ENCODE peak calls at places on chromosomes 5 and 9, in five cellular contexts. One of them, this sample, is unnamed.

GRCh38 chr5:177478711-177479646 is 5.5 kb upstream of the DBN1 start:
- DNase-seq in stimulated activated CD8-positive, alpha-beta memory T cell treated with anti-CD3 and anti-CD28 coated beads, Interleukin-15, amount 100 ng/mL, for 4 hours: peak
- DNase-seq in cardiac fibroblast: peak
- DNase-seq in activated CD4-positive, alpha-beta T cell treated with anti-CD3 and anti-CD28 coated beads, Interleukin-2, amount 10 ng/mL, durations not matched to agents 7 days and 5 days: peak
- DNase-seq in stimulated activated naive CD8-positive, alpha-beta T cell treated with anti-CD3 and anti-CD28 coated beads, Interleukin-15, amount 100 ng/mL, for 72 hours: peak
- DNase-seq in this sample: peak

GRCh38 chr9:112753725-112754124 is 3.2 kb downstream of the SNX30 start:
- DNase-seq in cardiac fibroblast: peak
- DNase-seq in stimulated activated CD8-positive, alpha-beta memory T cell treated with anti-CD3 and anti-CD28 coated beads, Interleukin-15, amount 100 ng/mL, for 4 hours: no peak
- DNase-seq in stimulated activated naive CD8-positive, alpha-beta T cell treated with anti-CD3 and anti-CD28 coated beads, Interleukin-15, amount 100 ng/mL, for 72 hours: no peak
- DNase-seq in activated CD4-positive, alpha-beta T cell treated with anti-CD3 and anti-CD28 coated beads, Interleukin-2, amount 10 ng/mL, durations not matched to agents 7 days and 5 days: no peak
- DNase-seq in this sample: no peak

GRCh38 chr5:167050568-167051214 is 1240.8 kb upstream of the WWC1 start:
- DNase-seq in cardiac fibroblast: peak
- DNase-seq in activated CD4-positive, alpha-beta T cell treated with anti-CD3 and anti-CD28 coated beads, Interleukin-2, amount 10 ng/mL, durations not matched to agents 7 days and 5 days: no peak
- DNase-seq in stimulated activated naive CD8-positive, alpha-beta T cell treated with anti-CD3 and anti-CD28 coated beads, Interleukin-15, amount 100 ng/mL, for 72 hours: no peak
- DNase-seq in stimulated activated CD8-positive, alpha-beta memory T cell treated with anti-CD3 and anti-CD28 coated beads, Interleukin-15, amount 100 ng/mL, for 4 hours: no peak
- DNase-seq in this sample: no peak

GRCh38 chr9:131885144-131885609 is 145.3 kb upstream of the RAPGEF1 start:
- DNase-seq in stimulated activated naive CD8-positive, alpha-beta T cell treated with anti-CD3 and anti-CD28 coated beads, Interleukin-15, amount 100 ng/mL, for 72 hours: no peak
- DNase-seq in cardiac fibroblast: peak
- DNase-seq in stimulated activated CD8-positive, alpha-beta memory T cell treated with anti-CD3 and anti-CD28 coated beads, Interleukin-15, amount 100 ng/mL, for 4 hours: no peak
- DNase-seq in activated CD4-positive, alpha-beta T cell treated with anti-CD3 and anti-CD28 coated beads, Interleukin-2, amount 10 ng/mL, durations not matched to agents 7 days and 5 days: no peak
- DNase-seq in this sample: no peak

GRCh38 chr9:124886461-124886860 is 24.5 kb downstream of the ARPC5L start:
- DNase-seq in activated CD4-positive, alpha-beta T cell treated with anti-CD3 and anti-CD28 coated beads, Interleukin-2, amount 10 ng/mL, durations not matched to agents 7 days and 5 days: no peak
- DNase-seq in cardiac fibroblast: no peak
- DNase-seq in stimulated activated CD8-positive, alpha-beta memory T cell treated with anti-CD3 and anti-CD28 coated beads, Interleukin-15, amount 100 ng/mL, for 4 hours: no peak
- DNase-seq in stimulated activated naive CD8-positive, alpha-beta T cell treated with anti-CD3 and anti-CD28 coated beads, Interleukin-15, amount 100 ng/mL, for 72 hours: no peak
- DNase-seq in this sample: no peak

GRCh38 chr5:153565822-153566221 is 75.4 kb downstream of the GRIA1 start:
- DNase-seq in activated CD4-positive, alpha-beta T cell treated with anti-CD3 and anti-CD28 coated beads, Interleukin-2, amount 10 ng/mL, durations not matched to agents 7 days and 5 days: no peak
- DNase-seq in stimulated activated naive CD8-positive, alpha-beta T cell treated with anti-CD3 and anti-CD28 coated beads, Interleukin-15, amount 100 ng/mL, for 72 hours: no peak
- DNase-seq in stimulated activated CD8-positive, alpha-beta memory T cell treated with anti-CD3 and anti-CD28 coated beads, Interleukin-15, amount 100 ng/mL, for 4 hours: no peak
- DNase-seq in cardiac fibroblast: peak
- DNase-seq in this sample: no peak

GRCh38 chr5:36054646-36055045 is 12.0 kb downstream of the UGT3A2 start:
- DNase-seq in stimulated activated CD8-positive, alpha-beta memory T cell treated with anti-CD3 and anti-CD28 coated beads, Interleukin-15, amount 100 ng/mL, for 4 hours: no peak
- DNase-seq in activated CD4-positive, alpha-beta T cell treated with anti-CD3 and anti-CD28 coated beads, Interleukin-2, amount 10 ng/mL, durations not matched to agents 7 days and 5 days: no peak
- DNase-seq in cardiac fibroblast: no peak
- DNase-seq in stimulated activated naive CD8-positive, alpha-beta T cell treated with anti-CD3 and anti-CD28 coated beads, Interleukin-15, amount 100 ng/mL, for 72 hours: no peak
- DNase-seq in this sample: no peak

GRCh38 chr5:38210701-38211353 is 47.5 kb upstream of the EGFLAM start:
- DNase-seq in activated CD4-positive, alpha-beta T cell treated with anti-CD3 and anti-CD28 coated beads, Interleukin-2, amount 10 ng/mL, durations not matched to agents 7 days and 5 days: no peak
- DNase-seq in stimulated activated CD8-positive, alpha-beta memory T cell treated with anti-CD3 and anti-CD28 coated beads, Interleukin-15, amount 100 ng/mL, for 4 hours: no peak
- DNase-seq in stimulated activated naive CD8-positive, alpha-beta T cell treated with anti-CD3 and anti-CD28 coated beads, Interleukin-15, amount 100 ng/mL, for 72 hours: no peak
- DNase-seq in cardiac fibroblast: no peak
- DNase-seq in this sample: no peak

GRCh38 chr9:134406366-134407122 is 80.3 kb downstream of the RXRA start:
- DNase-seq in stimulated activated naive CD8-positive, alpha-beta T cell treated with anti-CD3 and anti-CD28 coated beads, Interleukin-15, amount 100 ng/mL, for 72 hours: no peak
- DNase-seq in activated CD4-positive, alpha-beta T cell treated with anti-CD3 and anti-CD28 coated beads, Interleukin-2, amount 10 ng/mL, durations not matched to agents 7 days and 5 days: no peak
- DNase-seq in cardiac fibroblast: no peak
- DNase-seq in stimulated activated CD8-positive, alpha-beta memory T cell treated with anti-CD3 and anti-CD28 coated beads, Interleukin-15, amount 100 ng/mL, for 4 hours: no peak
- DNase-seq in this sample: no peak

GRCh38 chr5:111859031-111859430 is 102.0 kb upstream of the NREP start:
- DNase-seq in stimulated activated CD8-positive, alpha-beta memory T cell treated with anti-CD3 and anti-CD28 coated beads, Interleukin-15, amount 100 ng/mL, for 4 hours: no peak
- DNase-seq in cardiac fibroblast: peak
- DNase-seq in stimulated activated naive CD8-positive, alpha-beta T cell treated with anti-CD3 and anti-CD28 coated beads, Interleukin-15, amount 100 ng/mL, for 72 hours: no peak
- DNase-seq in activated CD4-positive, alpha-beta T cell treated with anti-CD3 and anti-CD28 coated beads, Interleukin-2, amount 10 ng/mL, durations not matched to agents 7 days and 5 days: no peak
- DNase-seq in this sample: no peak

GRCh38 chr9:69307446-69308216 is 17.4 kb upstream of the ENTREP1 start:
- DNase-seq in stimulated activated CD8-positive, alpha-beta memory T cell treated with anti-CD3 and anti-CD28 coated beads, Interleukin-15, amount 100 ng/mL, for 4 hours: no peak
- DNase-seq in stimulated activated naive CD8-positive, alpha-beta T cell treated with anti-CD3 and anti-CD28 coated beads, Interleukin-15, amount 100 ng/mL, for 72 hours: no peak
- DNase-seq in activated CD4-positive, alpha-beta T cell treated with anti-CD3 and anti-CD28 coated beads, Interleukin-2, amount 10 ng/mL, durations not matched to agents 7 days and 5 days: no peak
- DNase-seq in cardiac fibroblast: peak
- DNase-seq in this sample: no peak

GRCh38 chr5:56166671-56167070 is 66.5 kb downstream of the ANKRD55 start:
- DNase-seq in stimulated activated naive CD8-positive, alpha-beta T cell treated with anti-CD3 and anti-CD28 coated beads, Interleukin-15, amount 100 ng/mL, for 72 hours: no peak
- DNase-seq in stimulated activated CD8-positive, alpha-beta memory T cell treated with anti-CD3 and anti-CD28 coated beads, Interleukin-15, amount 100 ng/mL, for 4 hours: no peak
- DNase-seq in cardiac fibroblast: peak
- DNase-seq in activated CD4-positive, alpha-beta T cell treated with anti-CD3 and anti-CD28 coated beads, Interleukin-2, amount 10 ng/mL, durations not matched to agents 7 days and 5 days: no peak
- DNase-seq in this sample: no peak

GRCh38 chr9:109310486-109310901 is 10.4 kb downstream of the EPB41L4B start:
- DNase-seq in stimulated activated CD8-positive, alpha-beta memory T cell treated with anti-CD3 and anti-CD28 coated beads, Interleukin-15, amount 100 ng/mL, for 4 hours: no peak
- DNase-seq in cardiac fibroblast: peak
- DNase-seq in activated CD4-positive, alpha-beta T cell treated with anti-CD3 and anti-CD28 coated beads, Interleukin-2, amount 10 ng/mL, durations not matched to agents 7 days and 5 days: no peak
- DNase-seq in stimulated activated naive CD8-positive, alpha-beta T cell treated with anti-CD3 and anti-CD28 coated beads, Interleukin-15, amount 100 ng/mL, for 72 hours: no peak
- DNase-seq in this sample: no peak

GRCh38 chr9:85971731-85972130 is 30.8 kb downstream of the NAA35 start:
- DNase-seq in cardiac fibroblast: peak
- DNase-seq in activated CD4-positive, alpha-beta T cell treated with anti-CD3 and anti-CD28 coated beads, Interleukin-2, amount 10 ng/mL, durations not matched to agents 7 days and 5 days: no peak
- DNase-seq in stimulated activated CD8-positive, alpha-beta memory T cell treated with anti-CD3 and anti-CD28 coated beads, Interleukin-15, amount 100 ng/mL, for 4 hours: no peak
- DNase-seq in stimulated activated naive CD8-positive, alpha-beta T cell treated with anti-CD3 and anti-CD28 coated beads, Interleukin-15, amount 100 ng/mL, for 72 hours: no peak
- DNase-seq in this sample: no peak

GRCh38 chr5:91127682-91128081 is 255.4 kb downstream of the ARRDC3 start:
- DNase-seq in cardiac fibroblast: no peak
- DNase-seq in activated CD4-positive, alpha-beta T cell treated with anti-CD3 and anti-CD28 coated beads, Interleukin-2, amount 10 ng/mL, durations not matched to agents 7 days and 5 days: no peak
- DNase-seq in stimulated activated CD8-positive, alpha-beta memory T cell treated with anti-CD3 and anti-CD28 coated beads, Interleukin-15, amount 100 ng/mL, for 4 hours: no peak
- DNase-seq in stimulated activated naive CD8-positive, alpha-beta T cell treated with anti-CD3 and anti-CD28 coated beads, Interleukin-15, amount 100 ng/mL, for 72 hours: no peak
- DNase-seq in this sample: no peak

GRCh38 chr5:63963080-63963735 is 963 bp upstream of the HTR1A start:
- DNase-seq in activated CD4-positive, alpha-beta T cell treated with anti-CD3 and anti-CD28 coated beads, Interleukin-2, amount 10 ng/mL, durations not matched to agents 7 days and 5 days: peak
- DNase-seq in cardiac fibroblast: peak
- DNase-seq in stimulated activated CD8-positive, alpha-beta memory T cell treated with anti-CD3 and anti-CD28 coated beads, Interleukin-15, amount 100 ng/mL, for 4 hours: no peak
- DNase-seq in stimulated activated naive CD8-positive, alpha-beta T cell treated with anti-CD3 and anti-CD28 coated beads, Interleukin-15, amount 100 ng/mL, for 72 hours: peak
- DNase-seq in this sample: peak

GRCh38 chr5:158236511-158237335 is 377.8 kb upstream of the CLINT1 start:
- DNase-seq in stimulated activated naive CD8-positive, alpha-beta T cell treated with anti-CD3 and anti-CD28 coated beads, Interleukin-15, amount 100 ng/mL, for 72 hours: no peak
- DNase-seq in stimulated activated CD8-positive, alpha-beta memory T cell treated with anti-CD3 and anti-CD28 coated beads, Interleukin-15, amount 100 ng/mL, for 4 hours: no peak
- DNase-seq in activated CD4-positive, alpha-beta T cell treated with anti-CD3 and anti-CD28 coated beads, Interleukin-2, amount 10 ng/mL, durations not matched to agents 7 days and 5 days: no peak
- DNase-seq in cardiac fibroblast: no peak
- DNase-seq in this sample: no peak

GRCh38 chr5:136132087-136132486 is 558 bp upstream of the SMAD5 start:
- DNase-seq in cardiac fibroblast: peak
- DNase-seq in stimulated activated naive CD8-positive, alpha-beta T cell treated with anti-CD3 and anti-CD28 coated beads, Interleukin-15, amount 100 ng/mL, for 72 hours: peak
- DNase-seq in activated CD4-positive, alpha-beta T cell treated with anti-CD3 and anti-CD28 coated beads, Interleukin-2, amount 10 ng/mL, durations not matched to agents 7 days and 5 days: no peak
- DNase-seq in stimulated activated CD8-positive, alpha-beta memory T cell treated with anti-CD3 and anti-CD28 coated beads, Interleukin-15, amount 100 ng/mL, for 4 hours: no peak
- DNase-seq in this sample: no peak